ENCODE peak calls at places on chromosomes 7 and 10, in five cellular contexts. N, Z, I, X and Y are unnamed samples.

GRCh38 chr10:132757171-132757570 is 28.8 kb downstream of the NKX6-2 start:
- DNase-seq in Z (no peak), I (no peak), N (no peak), X (no peak), Y (no peak)

GRCh38 chr10:132627736-132628512 is 90.3 kb downstream of the INPP5A start:
- DNase-seq in Z (no peak), X (no peak), I (no peak), N (peak), Y (no peak)

GRCh38 chr7:157684157-157684595 is 347.4 kb downstream of the DNAJB6 start:
- DNase-seq in N (no peak), I (no peak), Z (no peak), X (no peak), Y (no peak)

GRCh38 chr7:151680810-151681209 is 161.1 kb upstream of the RHEB start:
- DNase-seq in I (no peak), Z (no peak), N (no peak), X (no peak), Y (no peak)

GRCh38 chr7:77913977-77914607 is 115.5 kb downstream of the PHTF2 start:
- DNase-seq in N (no peak), I (no peak), X (no peak), Z (no peak), Y (no peak)

GRCh38 chr7:116952640-116953371 is 495 bp upstream of the ST7 start:
- DNase-seq in N (peak), X (peak), I (no peak), Z (peak), Y (peak)

GRCh38 chr7:71612011-71612410 is 480.1 kb downstream of the GALNT17 start:
- DNase-seq in N (no peak), Z (no peak), I (no peak), X (no peak), Y (no peak)

GRCh38 chr7:40137563-40137962 is 2.8 kb downstream of the SUGCT start:
- DNase-seq in I (no peak), N (no peak), Z (no peak), X (no peak), Y (no peak)

GRCh38 chr10:132136097-132136521 is 50.6 kb upstream of the DPYSL4 start:
- DNase-seq in I (no peak), N (no peak), X (no peak), Z (no peak), Y (no peak)

GRCh38 chr7:27175626-27176342 is 1.7 kb upstream of the HOXA10 start:
- DNase-seq in I (no peak), Z (no peak), N (peak), X (no peak), Y (no peak)

GRCh38 chr10:78684954-78685353 is 383.8 kb upstream of the ZMIZ1 start:
- DNase-seq in N (no peak), Z (no peak), X (no peak), I (no peak), Y (no peak)

GRCh38 chr10:122044713-122045112 is 55.8 kb downstream of the TACC2 start:
- DNase-seq in N (no peak), I (no peak), Z (no peak), X (no peak), Y (no peak)

GRCh38 chr7:129401968-129402860 is 32.0 kb upstream of the STRIP2 start:
- DNase-seq in N (no peak), I (no peak), X (peak), Z (no peak), Y (peak)

GRCh38 chr10:30436200-30436599 is 2.2 kb downstream of the MAP3K8 start:
- DNase-seq in X (peak), N (no peak), Z (no peak), I (no peak), Y (peak)

GRCh38 chr10:21488954-21489446 is 36.5 kb downstream of the SKIDA1 start:
- DNase-seq in Z (no peak), N (no peak), X (no peak), I (no peak), Y (no peak)

GRCh38 chr10:62708569-62708968 is 96.0 kb upstream of the ADO start:
- DNase-seq in Z (no peak), X (peak), N (no peak), I (no peak), Y (no peak)

GRCh38 chr7:2012044-2012900 is 220.5 kb downstream of the MAD1L1 start:
- DNase-seq in X (no peak), I (no peak), N (peak), Z (no peak), Y (no peak)

GRCh38 chr10:116845823-116846222 is 3.5 kb upstream of the ENO4 start:
- DNase-seq in N (no peak), Z (no peak), X (no peak), I (no peak), Y (no peak)

GRCh38 chr7:18361756-18362155 is 133.8 kb upstream of the HDAC9 start:
- DNase-seq in X (no peak), Z (peak), N (no peak), I (no peak), Y (no peak)

GRCh38 chr10:25159591-25159990 is 15.2 kb upstream of the GPR158 start:
- DNase-seq in X (no peak), I (no peak), N (no peak), Z (no peak), Y (no peak)

GRCh38 chr7:88299126-88299525 is 7.6 kb downstream of the STEAP4 start:
- DNase-seq in N (no peak), Z (no peak), I (no peak), X (no peak), Y (no peak)

GRCh38 chr7:45131891-45132290 is 20.4 kb upstream of the TBRG4 start:
- DNase-seq in I (no peak), N (no peak), X (no peak), Z (no peak), Y (no peak)

GRCh38 chr10:42961776-42962119 is 115.1 kb upstream of the RET start:
- DNase-seq in Z (no peak), I (no peak), X (no peak), N (peak), Y (no peak)

GRCh38 chr7:152969839-152970238 is 210.3 kb downstream of the ACTR3B start:
- DNase-seq in N (no peak), I (no peak), Z (no peak), X (no peak), Y (no peak)

GRCh38 chr7:149423441-149423970 is 37.4 kb downstream of the ZNF777 start:
- DNase-seq in N (peak), X (no peak), Z (no peak), I (no peak), Y (no peak)

GRCh38 chr10:102776779-102777417 is 33.1 kb downstream of the WBP1L start:
- DNase-seq in Z (no peak), I (no peak), N (peak), X (no peak), Y (no peak)

GRCh38 chr10:126218174-126218573 is 170.1 kb downstream of the ADAM12 start:
- DNase-seq in Z (no peak), X (no peak), I (no peak), N (no peak), Y (no peak)

GRCh38 chr7:150341263-150342118 is at the start of gene RARRES2:
- DNase-seq in X (no peak), I (no peak), N (peak), Z (no peak), Y (no peak)

GRCh38 chr7:51590746-51591145 is 274.1 kb upstream of the COBL start:
- DNase-seq in Z (no peak), I (no peak), X (no peak), N (no peak), Y (no peak)

GRCh38 chr7:137820156-137820555 is 26.6 kb downstream of the DGKI start:
- DNase-seq in Z (no peak), X (no peak), I (no peak), N (no peak), Y (no peak)

GRCh38 chr10:92068900-92069299 is 145.3 kb downstream of the BTAF1 start:
- DNase-seq in X (no peak), N (no peak), I (no peak), Z (no peak), Y (no peak)

GRCh38 chr10:47294057-47294456 is 5.9 kb upstream of the GDF10 start:
- DNase-seq in N (no peak), I (no peak), Z (no peak), X (no peak), Y (no peak)

GRCh38 chr7:34333925-34334324 is 324.1 kb upstream of the NPSR1 start:
- DNase-seq in Z (no peak), N (no peak), X (no peak), I (no peak), Y (no peak)

GRCh38 chr10:101453791-101454718 is 100.1 kb downstream of the BTRC start:
- DNase-seq in I (no peak), Z (no peak), N (no peak), X (no peak), Y (no peak)

GRCh38 chr7:105580022-105580740 is 1.1 kb downstream of the EFCAB10 start:
- DNase-seq in N (no peak), X (no peak), I (no peak), Z (no peak), Y (no peak)

GRCh38 chr10:17693009-17693408 is 49.1 kb downstream of the STAM start:
- DNase-seq in Z (no peak), N (no peak), I (no peak), X (no peak), Y (no peak)